ENCODE peak calls at places on chromosomes 13 and 19, in six cellular contexts. O is fibroblast of lung, S is A673, Z is mammary epithelial cell, Y is GM23248, Q is HCT116. R is an unnamed sample. For H3K36me3, the result is how much of the 10 kb centered on the place peaks cover.

GRCh38 chr19:8151499-8152035 is 2.2 kb upstream of the FBN3 start:
- DNase-seq in O (no peak), S (no peak), Z (no peak), Y (no peak), Q (no peak), R (no peak)

GRCh38 chr19:43841990-43842389 is 14.9 kb downstream of the ZNF283 start:
- DNase-seq in O (no peak), S (no peak), Z (no peak), Y (peak), Q (no peak), R (no peak)

GRCh38 chr13:93284056-93284455 is 57.4 kb downstream of the GPC6 start:
- DNase-seq in O (no peak), S (no peak), Z (no peak), Y (no peak), Q (no peak), R (no peak)

GRCh38 chr19:17488593-17489391 is 18.5 kb downstream of the SLC27A1 start:
- DNase-seq in O (no peak), S (peak), Z (peak), Y (peak), Q (peak), R (peak)

GRCh38 chr13:80278706-80279105 is 62.2 kb downstream of the SPRY2 start:
- DNase-seq in O (no peak), S (no peak), Z (no peak), Y (no peak), Q (no peak), R (no peak)

GRCh38 chr19:51365211-51366049 is 758 bp downstream of the ETFB start:
- DNase-seq in O (peak), S (peak), Z (peak), Y (peak), Q (no peak), R (peak)

GRCh38 chr13:76630629-76631028 is 255.6 kb downstream of the KCTD12 start:
- DNase-seq in O (no peak), S (no peak), Z (no peak), Y (no peak), Q (no peak), R (no peak)

GRCh38 chr19:38661996-38662395 is 14.5 kb downstream of the ACTN4 start:
- DNase-seq in O (no peak), S (no peak), Z (peak), Y (no peak), Q (no peak), R (peak)

GRCh38 chr19:7680606-7681335 is at the start of gene TRAPPC5:
- DNase-seq in O (peak), S (peak), Z (peak), Y (peak), Q (peak), R (peak)

GRCh38 chr13:26058704-26059103 is 6.9 kb upstream of the SHISA2 start:
- DNase-seq in O (no peak), S (no peak), Z (no peak), Y (no peak), Q (no peak), R (no peak)

GRCh38 chr13:99528547-99528946 is 27.3 kb downstream of the TM9SF2 start:
- DNase-seq in O (no peak), S (peak), Z (no peak), Y (no peak), Q (no peak), R (peak)

GRCh38 chr13:110893571-110893970 is 21.3 kb downstream of the ANKRD10 start:
- DNase-seq in O (no peak), S (no peak), Z (no peak), Y (no peak), Q (no peak), R (no peak)

GRCh38 chr13:110902370-110902769 is 12.5 kb downstream of the ANKRD10 start:
- DNase-seq in O (peak), S (no peak), Z (no peak), Y (no peak), Q (no peak), R (no peak)

GRCh38 chr13:110897521-110897920 is 17.3 kb downstream of the ANKRD10 start:
- DNase-seq in O (no peak), S (no peak), Z (no peak), Y (no peak), Q (no peak), R (no peak)

GRCh38 chr13:110894086-110894485 is 20.8 kb downstream of the ANKRD10 start:
- DNase-seq in O (no peak), S (no peak), Z (no peak), Y (no peak), Q (no peak), R (no peak)

DNA sequence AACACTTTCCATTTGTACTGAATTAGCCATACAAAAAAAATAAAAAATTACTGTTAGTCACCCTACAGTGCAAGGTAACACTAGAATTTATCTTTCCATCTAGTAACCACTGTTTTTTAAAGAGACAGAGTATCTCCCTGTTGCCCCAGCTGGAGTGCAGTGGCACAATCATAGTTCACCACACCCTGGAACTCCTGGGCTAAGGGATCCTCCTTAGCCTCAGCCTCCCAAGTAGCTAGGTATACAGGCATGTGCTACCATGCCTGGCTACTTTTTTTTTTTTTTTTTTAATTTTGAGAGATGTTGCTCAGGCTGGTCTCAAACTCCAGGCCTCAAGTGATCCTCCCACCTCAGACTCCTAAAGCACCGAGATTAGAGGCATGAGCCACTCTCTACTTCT is 17.8 kb downstream of the ANKRD10 start:
- DNase-seq in O (no peak), S (no peak), Z (peak), Y (no peak), Q (no peak), R (no peak)
- H3K36me3 ChIP-seq in O (under half), S (under half), Z (under half), Y (under half), Q (under half), R (under half)

DNA sequence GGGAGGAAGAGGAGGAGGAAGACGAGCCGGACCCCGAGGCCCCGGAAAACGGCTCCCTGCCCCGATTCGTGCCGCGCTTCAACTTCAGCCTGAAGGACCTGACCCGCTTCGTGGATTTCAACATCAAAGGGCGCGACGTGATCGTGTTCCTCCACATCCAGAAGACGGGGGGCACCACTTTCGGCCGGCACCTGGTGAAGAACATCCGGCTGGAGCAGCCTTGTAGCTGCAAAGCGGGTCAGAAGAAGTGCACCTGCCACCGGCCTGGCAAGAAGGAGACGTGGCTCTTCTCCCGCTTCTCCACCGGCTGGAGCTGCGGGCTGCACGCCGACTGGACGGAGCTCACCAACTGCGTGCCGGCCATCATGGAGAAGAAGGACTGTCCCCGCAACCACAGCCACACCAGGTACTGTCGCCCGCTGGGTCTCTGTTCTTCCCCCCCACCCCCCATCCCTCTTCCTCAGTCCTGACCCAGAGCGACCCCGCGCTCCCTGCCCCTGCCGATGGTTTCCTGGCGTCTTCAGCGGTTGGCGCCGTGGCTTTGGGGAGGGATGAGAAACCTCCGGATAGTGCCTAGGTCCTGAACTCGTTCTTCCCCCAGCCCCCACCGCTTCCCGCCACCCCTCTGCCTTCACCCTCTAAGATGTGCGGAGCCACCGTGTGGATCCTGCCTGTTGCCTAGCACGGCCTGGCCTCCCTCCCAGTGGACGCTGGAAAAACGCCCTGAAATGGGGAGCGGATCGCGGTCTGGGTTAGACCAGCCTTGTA is 1.4 kb downstream of the HS6ST3 start:
- DNase-seq in O (peak), S (no peak), Z (no peak), Y (peak), Q (no peak), R (no peak)
- TF ChIP-seq EZH2 in O (peak), S (peak), Z (peak), Y (peak), Q (no peak), R (peak)

DNA sequence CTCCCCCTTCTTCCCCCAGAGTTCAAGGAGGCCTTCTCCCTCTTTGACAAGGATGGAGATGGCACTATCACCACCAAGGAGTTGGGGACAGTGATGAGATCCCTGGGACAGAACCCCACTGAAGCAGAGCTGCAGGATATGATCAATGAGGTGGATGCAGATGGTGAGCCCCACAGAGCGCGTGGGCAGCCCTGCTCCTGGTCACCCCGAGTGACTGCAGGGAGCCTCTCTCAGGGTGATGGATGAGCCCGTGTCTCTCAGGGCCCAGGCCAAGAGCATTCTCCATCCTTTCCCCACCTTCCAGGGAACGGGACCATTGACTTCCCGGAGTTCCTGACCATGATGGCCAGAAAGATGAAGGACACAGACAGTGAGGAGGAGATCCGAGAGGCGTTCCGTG is 7.0 kb downstream of the CALM3 start:
- DNase-seq in O (no peak), S (no peak), Z (no peak), Y (no peak), Q (no peak), R (no peak)
- H3K36me3 ChIP-seq in O (under half), S (half or more), Z (under half), Y (under half), Q (under half), R (under half)

DNA sequence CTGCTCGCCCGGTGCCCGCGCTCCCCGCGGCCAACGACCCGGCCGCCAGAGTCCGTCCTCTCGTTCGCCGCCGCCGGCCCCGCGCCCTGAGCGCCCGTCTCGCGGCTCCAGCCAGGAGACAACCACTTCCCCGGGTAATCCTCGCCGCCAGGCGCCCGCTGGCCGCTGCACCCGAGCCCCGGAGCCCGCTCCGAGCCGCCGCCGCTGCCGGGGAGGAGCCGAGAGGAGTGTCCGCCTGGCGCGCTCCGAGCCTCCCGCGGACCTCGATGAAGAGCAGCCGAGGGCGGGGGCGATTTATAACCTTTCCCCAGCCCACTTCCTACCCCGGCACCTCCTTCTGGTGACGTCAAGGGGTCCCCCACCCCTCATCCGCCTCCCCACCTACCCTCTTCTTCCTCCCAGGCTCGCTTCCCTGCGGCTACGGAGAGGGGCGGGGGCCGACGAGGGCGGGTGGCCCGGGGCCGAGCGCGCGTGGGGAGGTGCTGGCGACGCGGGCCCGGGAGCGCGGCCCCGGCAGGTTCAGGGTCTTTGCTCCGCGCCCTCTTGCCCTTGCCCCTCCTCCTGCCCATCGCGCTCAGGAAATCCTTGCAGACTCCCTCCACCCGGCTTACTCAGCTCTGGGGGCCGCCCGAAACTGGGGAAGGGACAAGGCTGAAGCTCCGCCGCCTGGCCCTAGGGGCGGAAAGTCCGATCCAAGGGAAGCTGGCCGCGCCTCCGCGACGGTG is at the start of gene FLT1:
- DNase-seq in O (peak), S (peak), Z (peak), Y (peak), Q (no peak), R (no peak)
- TF ChIP-seq EZH2 in O (no peak), S (no peak), Z (no peak), Y (no peak), Q (no peak), R (no peak)

DNA sequence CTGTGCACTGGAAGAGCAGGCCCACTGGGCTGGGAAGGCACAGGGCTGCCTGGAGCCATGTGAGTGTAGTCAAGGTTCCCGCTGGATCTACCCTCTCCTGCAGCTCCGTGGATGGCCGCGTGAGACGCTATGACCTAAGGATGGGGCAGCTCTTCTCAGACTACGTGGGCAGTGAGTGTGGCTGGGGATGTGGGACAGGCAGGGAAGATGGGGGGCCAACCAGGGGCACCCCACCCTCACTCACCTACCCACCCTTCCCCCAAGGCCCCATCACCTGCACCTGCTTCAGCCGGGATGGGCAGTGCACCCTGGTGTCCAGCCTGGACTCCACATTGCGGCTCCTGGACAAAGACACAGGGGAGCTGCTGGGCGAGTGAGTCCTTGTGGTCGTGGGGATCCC is 6.1 kb downstream of the WDR83 start:
- DNase-seq in O (no peak), S (no peak), Z (no peak), Y (no peak), Q (no peak), R (no peak)
- H3K36me3 ChIP-seq in O (under half), S (under half), Z (under half), Y (under half), Q (under half), R (under half)

DNA sequence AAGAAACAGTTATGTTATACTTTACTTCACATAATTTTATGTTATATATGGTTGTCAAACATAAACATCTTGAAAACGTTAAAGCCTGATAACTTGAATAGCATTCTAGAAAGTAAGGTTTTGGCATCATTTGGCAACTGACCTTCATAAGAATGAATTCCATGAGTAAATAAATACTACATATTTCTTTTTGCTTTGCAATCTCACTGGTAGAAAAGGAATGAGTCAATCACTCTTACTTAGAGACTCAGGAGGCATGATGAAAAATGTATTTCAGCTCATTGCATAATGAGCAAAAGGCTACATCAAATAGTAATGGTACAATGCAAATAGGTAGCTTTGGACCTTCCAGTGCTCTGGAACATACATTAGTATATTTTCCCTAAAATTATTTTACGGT is 1381.8 kb downstream of the EFNB2 start:
- DNase-seq in O (peak), S (no peak), Z (no peak), Y (no peak), Q (no peak), R (no peak)
- TF ChIP-seq EZH2 in O (no peak), S (no peak), Z (no peak), Y (no peak), Q (no peak), R (no peak)

DNA sequence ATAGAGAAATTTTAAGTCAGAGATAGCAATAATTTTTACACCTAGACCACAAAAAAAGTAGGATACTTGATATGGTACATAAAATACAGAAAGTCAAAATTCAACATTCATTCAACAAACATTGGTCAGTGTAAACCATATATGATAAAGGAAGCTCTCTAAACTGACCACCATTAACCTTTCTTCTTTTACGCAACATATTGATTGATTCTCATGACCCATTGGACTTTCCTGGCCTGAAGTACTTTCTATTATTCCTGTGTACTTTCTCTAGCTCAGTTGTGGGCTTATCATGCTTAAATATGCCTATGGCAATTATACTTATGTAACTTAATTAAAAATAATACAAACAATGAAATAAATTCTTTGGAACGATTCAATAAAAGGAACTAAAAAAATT is 10.7 kb downstream of the PIBF1 start:
- DNase-seq in O (no peak), S (no peak), Z (no peak), Y (no peak), Q (no peak), R (no peak)
- H3K36me3 ChIP-seq in O (under half), S (under half), Z (under half), Y (under half), Q (under half), R (under half)

DNA sequence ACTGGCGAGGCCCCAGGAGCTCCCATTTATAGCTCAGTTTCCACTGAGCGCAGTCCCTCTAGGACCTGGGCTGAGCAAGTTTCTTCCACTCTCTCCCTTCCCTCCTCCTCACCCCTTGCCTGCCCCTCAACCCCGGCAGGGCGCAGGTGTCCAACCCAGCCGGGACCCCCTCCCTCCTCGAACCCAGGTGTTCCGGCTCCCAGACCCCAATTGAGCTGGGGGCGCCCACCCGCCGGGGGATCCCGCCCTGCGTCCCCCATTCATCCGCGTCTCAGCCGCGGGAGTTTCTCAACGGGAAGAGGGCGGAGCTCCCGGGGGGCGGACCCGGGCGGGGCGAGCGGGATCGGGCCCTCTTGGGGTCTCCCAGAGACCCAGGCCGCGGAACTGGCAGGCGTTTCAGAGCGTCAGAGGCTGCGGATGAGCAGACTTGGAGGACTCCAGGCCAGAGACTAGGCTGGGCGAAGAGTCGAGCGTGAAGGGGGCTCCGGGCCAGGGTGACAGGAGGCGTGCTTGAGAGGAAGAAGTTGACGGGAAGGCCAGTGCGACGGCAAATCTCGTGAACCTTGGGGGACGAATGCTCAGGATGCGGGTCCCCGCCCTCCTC is at the start of gene KIRREL2:
- DNase-seq in O (no peak), S (peak), Z (no peak), Y (no peak), Q (no peak), R (no peak)
- TF ChIP-seq EZH2 in O (peak), S (no peak), Z (no peak), Y (no peak), Q (no peak), R (no peak)

R was measured in PC-3.